ENCODE peak calls at places on chromosome 12, in ten cellular contexts. Y is psoas muscle, T is substantia nigra, M is heart left ventricle, F is tibial nerve, N is endodermal cell, X is tibial artery, I is fibroblast of lung, H is astrocyte, S is gastrocnemius medialis. P is an unnamed sample.

GRCh38 chr12:10896854-10897253 is 12.5 kb downstream of the TAS2R13 start:
- DNase-seq in Y (no peak), T (no peak), M (no peak), F (no peak), N (no peak), X (no peak), I (no peak), H (no peak), S (no peak), P (no peak)

GRCh38 chr12:118493962-118494361 is 117.6 kb downstream of the SUDS3 start:
- DNase-seq in Y (no peak), T (no peak), M (no peak), F (no peak), N (no peak), X (no peak), I (no peak), H (no peak), S (no peak), P (no peak)

GRCh38 chr12:109559601-109560000 is 13.7 kb downstream of the MMAB start:
- DNase-seq in Y (no peak), T (no peak), M (no peak), F (no peak), N (no peak), X (no peak), I (no peak), H (no peak), S (no peak), P (no peak)

GRCh38 chr12:49864817-49865090 is 21.8 kb upstream of the BCDIN3D start:
- DNase-seq in Y (no peak), T (no peak), M (no peak), F (no peak), N (no peak), X (no peak), I (no peak), H (no peak), S (no peak), P (no peak)

GRCh38 chr12:127781336-127781735 is 485.6 kb upstream of the TMEM132C start:
- DNase-seq in Y (no peak), T (no peak), M (no peak), F (no peak), N (no peak), X (no peak), I (no peak), H (no peak), S (no peak), P (no peak)

GRCh38 chr12:84276215-84276614 is 636.4 kb downstream of the SLC6A15 start:
- DNase-seq in Y (no peak), T (no peak), M (no peak), F (no peak), N (no peak), X (no peak), I (peak), H (no peak), S (no peak), P (no peak)

GRCh38 chr12:124512667-124513296 is 54.6 kb downstream of the NCOR2 start:
- DNase-seq in Y (peak), T (peak), M (peak), F (peak), N (peak), X (peak), I (peak), H (peak), S (peak), P (peak)

GRCh38 chr12:125263385-125263784 is 198.2 kb downstream of the AACS start:
- DNase-seq in Y (no peak), T (no peak), M (no peak), F (no peak), N (peak), X (no peak), I (no peak), H (no peak), S (no peak), P (no peak)

GRCh38 chr12:1532796-1533195 is 61.6 kb downstream of the FBXL14 start:
- DNase-seq in Y (no peak), T (no peak), M (no peak), F (no peak), N (peak), X (no peak), I (no peak), H (no peak), S (no peak), P (no peak)

GRCh38 chr12:4526923-4527546 is 11.7 kb upstream of the RAD51AP1 start:
- DNase-seq in Y (no peak), T (no peak), M (no peak), F (no peak), N (no peak), X (no peak), I (peak), H (peak), S (no peak), P (no peak)

GRCh38 chr12:121789800-121790748 is 3.4 kb downstream of the RHOF start:
- DNase-seq in Y (peak), T (no peak), M (peak), F (peak), N (no peak), X (peak), I (no peak), H (no peak), S (no peak), P (peak)

GRCh38 chr12:113333877-113334785 is 778 bp downstream of the SLC8B1 start:
- DNase-seq in Y (no peak), T (no peak), M (no peak), F (peak), N (no peak), X (peak), I (no peak), H (no peak), S (no peak), P (peak)

GRCh38 chr12:19012965-19013364 is 116.6 kb upstream of the PLEKHA5 start:
- DNase-seq in Y (no peak), T (no peak), M (no peak), F (no peak), N (no peak), X (no peak), I (no peak), H (no peak), S (no peak), P (no peak)

GRCh38 chr12:47707355-47707754 is 1.5 kb upstream of the RPAP3 start:
- DNase-seq in Y (no peak), T (no peak), M (no peak), F (no peak), N (no peak), X (no peak), I (no peak), H (no peak), S (no peak), P (no peak)

GRCh38 chr12:7905071-7905470 is 30.9 kb downstream of the SLC2A3 start:
- DNase-seq in Y (no peak), T (no peak), M (no peak), F (no peak), N (no peak), X (no peak), I (peak), H (no peak), S (no peak), P (no peak)

GRCh38 chr12:57983858-57984505 is 42.6 kb downstream of the ATP23 start:
- DNase-seq in Y (no peak), T (no peak), M (no peak), F (no peak), N (no peak), X (no peak), I (no peak), H (no peak), S (no peak), P (no peak)

GRCh38 chr12:40099423-40099853 is 6.4 kb downstream of the SLC2A13 start:
- DNase-seq in Y (no peak), T (no peak), M (no peak), F (no peak), N (no peak), X (no peak), I (no peak), H (no peak), S (no peak), P (no peak)

GRCh38 chr12:99332936-99333591 is 314.5 kb upstream of the GARIN6 start:
- DNase-seq in Y (no peak), T (no peak), M (no peak), F (no peak), N (no peak), X (no peak), I (no peak), H (no peak), S (no peak), P (no peak)
- H3K27ac ChIP-seq in Y (no peak), T (no peak), M (no peak), F (no peak), N (no peak), X (no peak), I (no peak), H (no peak), S (no peak), P (no peak)

DNA sequence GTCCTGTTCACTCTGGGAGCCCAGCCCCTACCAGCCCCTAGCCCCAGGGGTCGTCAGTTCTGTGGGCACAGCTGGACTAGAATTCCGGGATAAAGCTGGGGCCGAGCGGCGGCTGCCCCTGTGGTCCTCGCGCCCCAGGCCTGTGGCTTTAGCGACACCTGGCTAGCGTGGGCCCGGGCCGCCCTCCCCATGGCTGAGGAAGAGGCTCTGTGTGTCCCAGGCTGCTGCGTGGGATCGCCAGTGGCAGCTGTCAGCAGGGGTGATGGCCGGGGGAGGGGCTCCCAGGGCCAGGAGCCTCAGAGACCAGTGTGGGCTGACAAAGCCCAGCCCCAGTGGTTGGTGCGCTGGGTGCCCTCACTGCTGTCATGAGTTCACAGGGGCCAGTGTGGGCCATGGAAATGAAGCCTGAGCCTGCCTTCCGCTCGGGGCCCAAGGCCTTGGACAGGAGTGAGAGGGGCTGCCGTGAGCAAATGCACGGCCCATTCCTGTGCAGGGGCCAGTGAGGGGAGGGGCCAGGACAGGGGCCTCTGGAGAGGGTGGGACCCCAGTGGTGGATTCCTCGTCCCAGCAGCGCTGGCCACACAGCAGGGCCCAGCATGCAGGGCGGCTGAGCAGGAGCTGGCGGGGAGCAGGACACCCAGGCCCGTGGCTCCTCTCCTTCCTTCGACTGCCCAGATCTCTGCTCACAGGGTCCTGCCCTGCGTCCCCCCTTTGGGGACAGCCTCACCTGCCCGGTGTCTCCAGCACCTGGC is 11.4 kb downstream of the FBRSL1 start:
- DNase-seq in Y (no peak), T (no peak), M (no peak), F (no peak), N (no peak), X (no peak), I (no peak), H (no peak), S (no peak), P (no peak)
- H3K27ac ChIP-seq in Y (no peak), T (no peak), M (no peak), F (no peak), N (no peak), X (no peak), I (no peak), H (no peak), S (no peak), P (no peak)

DNA sequence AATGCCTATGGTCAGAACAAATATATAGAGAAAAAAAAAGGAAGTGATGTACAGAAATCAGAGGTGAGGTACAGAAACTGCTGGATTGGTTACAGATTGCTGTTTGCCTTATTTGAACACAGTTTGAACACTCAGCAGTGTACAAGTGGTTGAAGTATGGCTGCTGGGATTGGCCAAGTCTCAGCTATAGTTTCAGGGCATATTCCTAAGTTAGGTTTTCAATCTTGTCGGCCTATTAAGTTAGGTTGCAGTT is 146.4 kb downstream of the LLPH start:
- DNase-seq in Y (no peak), T (no peak), M (no peak), F (no peak), N (no peak), X (no peak), I (no peak), H (no peak), S (no peak), P (no peak)
- H3K27ac ChIP-seq in Y (no peak), T (no peak), M (no peak), F (no peak), N (no peak), X (no peak), I (no peak), H (no peak), S (no peak), P (no peak)

GRCh38 chr12:89948266-89949175 is 239.9 kb upstream of the ATP2B1 start:
- DNase-seq in Y (no peak), T (no peak), M (no peak), F (no peak), N (no peak), X (no peak), I (no peak), H (no peak), S (no peak), P (no peak)
- H3K27ac ChIP-seq in Y (no peak), T (no peak), M (peak), F (no peak), N (no peak), X (peak), I (peak), H (peak), S (no peak), P (no peak)

GRCh38 chr12:46516933-46517578 is 144.5 kb upstream of the SLC38A2 start:
- DNase-seq in Y (no peak), T (no peak), M (no peak), F (no peak), N (no peak), X (no peak), I (no peak), H (no peak), S (no peak), P (no peak)
- H3K27ac ChIP-seq in Y (no peak), T (no peak), M (no peak), F (no peak), N (no peak), X (peak), I (no peak), H (no peak), S (no peak), P (no peak)

DNA sequence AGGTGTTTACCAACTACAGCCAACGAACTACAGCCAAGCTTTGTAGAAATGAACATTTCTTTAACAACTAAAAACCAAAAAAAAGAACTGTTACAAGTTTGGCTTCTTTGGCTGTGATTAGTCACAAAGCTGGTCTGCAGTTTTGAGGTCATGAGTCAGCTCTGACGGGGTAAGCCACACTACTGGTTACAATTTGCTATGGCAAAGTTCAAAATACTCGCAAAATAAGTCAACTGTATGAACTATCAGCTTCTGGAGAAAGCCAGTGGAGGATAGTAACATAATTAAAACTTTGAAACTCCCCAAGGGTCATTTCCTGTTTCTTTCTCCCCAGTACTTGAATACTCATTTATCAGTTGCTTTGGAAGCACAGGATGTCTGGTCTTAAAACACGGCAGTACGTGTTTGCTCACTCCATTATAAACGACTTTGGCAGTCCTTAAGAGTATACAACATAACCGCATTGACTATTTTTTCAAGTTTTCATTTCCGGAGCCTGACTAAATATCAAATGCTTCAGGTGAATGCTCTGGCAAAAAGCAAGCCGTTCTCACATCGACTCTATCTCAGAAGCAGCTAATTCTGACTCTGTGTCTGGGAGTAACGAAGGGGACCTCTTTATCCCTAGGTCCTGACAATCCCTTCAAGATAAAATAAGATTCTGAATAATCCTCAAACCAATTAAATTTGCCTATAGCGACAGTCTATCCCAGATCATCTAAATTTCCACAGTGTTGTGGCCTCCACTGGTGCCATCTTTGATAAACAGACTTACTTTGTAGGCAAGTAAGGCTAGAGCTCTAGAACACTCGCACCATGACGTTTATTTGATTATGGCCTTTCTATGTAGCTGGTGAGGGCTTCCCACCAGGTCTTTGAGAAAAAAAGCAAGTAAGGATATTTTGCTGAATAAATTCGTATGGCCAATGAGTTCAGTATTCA is 10.6 kb downstream of the PHLDA1 start:
- DNase-seq in Y (no peak), T (no peak), M (no peak), F (no peak), N (no peak), X (no peak), I (peak), H (peak), S (no peak), P (no peak)
- H3K27ac ChIP-seq in Y (no peak), T (no peak), M (peak), F (no peak), N (no peak), X (no peak), I (peak), H (peak), S (no peak), P (peak)

GRCh38 chr12:120241561-120242274 is 23.8 kb downstream of the PXN start:
- DNase-seq in Y (no peak), T (no peak), M (no peak), F (no peak), N (no peak), X (no peak), I (peak), H (no peak), S (no peak), P (peak)

GRCh38 chr12:120238224-120238616 is 27.3 kb downstream of the PXN start:
- DNase-seq in Y (no peak), T (no peak), M (no peak), F (no peak), N (no peak), X (no peak), I (no peak), H (no peak), S (peak), P (peak)

GRCh38 chr12:120239776-120240494 is 25.6 kb downstream of the PXN start:
- DNase-seq in Y (no peak), T (no peak), M (no peak), F (no peak), N (no peak), X (no peak), I (no peak), H (no peak), S (no peak), P (peak)

GRCh38 chr12:120240495-120240833 is 25.1 kb downstream of the PXN start:
- DNase-seq in Y (no peak), T (no peak), M (no peak), F (no peak), N (no peak), X (no peak), I (no peak), H (no peak), S (peak), P (peak)

GRCh38 chr12:120238839-120239445 is 26.6 kb downstream of the PXN start:
- DNase-seq in Y (no peak), T (no peak), M (no peak), F (no peak), N (no peak), X (no peak), I (no peak), H (no peak), S (peak), P (peak)
- H3K27ac ChIP-seq in Y (peak), T (no peak), M (peak), F (peak), N (no peak), X (no peak), I (no peak), H (peak), S (peak), P (peak)

DNA sequence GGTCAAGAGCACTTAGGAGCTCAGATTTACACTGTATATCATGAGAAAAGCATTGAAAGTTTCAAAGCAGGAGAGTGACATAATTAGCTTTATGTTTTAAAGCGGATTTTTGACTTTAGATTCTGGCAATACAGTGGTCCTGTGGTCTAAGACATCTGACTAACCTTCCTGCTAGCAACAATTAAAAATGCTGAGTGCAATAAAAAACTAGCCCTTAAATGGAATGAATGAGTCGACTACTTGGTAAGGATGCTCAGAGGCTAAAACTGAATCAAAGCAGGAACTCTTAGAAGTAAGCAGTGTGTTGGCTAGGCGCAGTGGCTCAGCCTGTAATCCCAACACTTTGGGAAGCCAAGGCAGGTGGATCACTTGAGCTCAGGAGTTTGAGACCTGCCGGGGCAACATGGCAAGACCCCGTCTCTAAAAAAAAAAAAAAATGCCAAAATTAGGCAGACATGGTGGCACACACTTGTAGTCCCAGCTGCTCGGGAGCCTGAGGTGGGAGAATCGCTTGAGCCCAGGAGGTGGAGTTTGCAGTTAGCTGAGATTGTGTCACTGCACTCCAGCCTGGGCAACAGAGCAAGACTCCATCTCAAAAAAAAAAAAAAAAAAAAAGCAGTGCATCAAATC is 18.9 kb downstream of the BICD1 start:
- DNase-seq in Y (no peak), T (no peak), M (no peak), F (no peak), N (peak), X (no peak), I (no peak), H (peak), S (no peak), P (no peak)
- H3K27ac ChIP-seq in Y (no peak), T (no peak), M (no peak), F (no peak), N (no peak), X (no peak), I (peak), H (peak), S (no peak), P (no peak)

DNA sequence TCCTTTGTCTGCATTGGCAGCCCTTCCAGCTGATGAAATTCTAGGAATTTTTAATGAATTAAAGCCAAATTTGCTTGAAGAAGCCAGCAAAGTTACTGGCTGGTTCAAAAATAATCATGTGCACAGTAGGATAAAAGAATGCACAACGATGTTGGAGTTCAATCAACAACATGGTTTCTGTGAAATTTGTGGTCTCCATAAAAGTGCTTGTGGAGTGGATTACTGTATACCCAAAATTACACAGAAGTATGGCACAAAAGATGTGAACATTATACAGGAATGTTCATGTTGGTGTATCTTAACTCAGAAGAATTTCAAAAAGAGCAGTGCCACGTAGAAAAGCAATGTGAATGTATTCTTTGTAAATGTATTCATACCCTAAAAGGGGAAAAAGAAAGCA is 105.0 kb upstream of the METAP2 start:
- DNase-seq in Y (no peak), T (no peak), M (no peak), F (no peak), N (no peak), X (no peak), I (no peak), H (no peak), S (no peak), P (no peak)
- H3K27ac ChIP-seq in Y (no peak), T (no peak), M (no peak), F (no peak), N (no peak), X (no peak), I (no peak), H (no peak), S (no peak), P (no peak)

P was measured in kidney.